ENCODE peak calls at places on chromosome 2, in seven cellular contexts. S is naive thymus-derived CD4-positive, alpha-beta T cell; B is T-helper 17 cell; T is activated effector memory CD4-positive, alpha-beta T cell treated with anti-CD3 and anti-CD28 coated beads, Interleukin-2, amount 50 U/mL, for 16 hours; U is lower lobe of right lung; V is germinal center; D is HS-5. W is an unnamed sample.

GRCh38 chr2:109517118-109517889 is 96.5 kb downstream of the SEPTIN10 start:
- DNase-seq in S (no peak), U (no peak), V (no peak), T (no peak), D (no peak), B (no peak), W (no peak)

GRCh38 chr2:46866770-46867246 is 48.8 kb downstream of the MCFD2 start:
- DNase-seq in D (no peak), S (no peak), T (no peak), B (no peak), V (no peak), U (peak), W (no peak)

GRCh38 chr2:212595036-212595654 is 56.5 kb upstream of the ERBB4 start:
- DNase-seq in B (no peak), V (no peak), U (no peak), S (no peak), D (peak), T (no peak), W (no peak)

GRCh38 chr2:174863183-174863582 is 98.9 kb upstream of the CHRNA1 start:
- DNase-seq in U (no peak), S (no peak), D (no peak), V (no peak), B (no peak), T (no peak), W (no peak)

GRCh38 chr2:178227187-178227586 is 32.9 kb downstream of the OSBPL6 start:
- DNase-seq in B (no peak), V (no peak), D (peak), T (no peak), S (no peak), U (no peak), W (no peak)

GRCh38 chr2:195337597-195337996 is 319.4 kb upstream of the SLC39A10 start:
- DNase-seq in D (no peak), T (no peak), B (no peak), V (no peak), S (no peak), U (no peak), W (no peak)

GRCh38 chr2:239178954-239179353 is 221.9 kb downstream of the HDAC4 start:
- DNase-seq in S (no peak), B (no peak), D (no peak), T (peak), U (no peak), V (no peak), W (no peak)

GRCh38 chr2:20641123-20641985 is 9.5 kb downstream of the HS1BP3 start:
- DNase-seq in S (no peak), U (no peak), B (no peak), T (no peak), V (no peak), D (no peak), W (no peak)

GRCh38 chr2:105390454-105390853 is 8.4 kb downstream of the FHL2 start:
- DNase-seq in S (no peak), V (no peak), D (no peak), U (no peak), B (no peak), T (no peak), W (no peak)